ENCODE peak calls at places on chromosomes 3 and 15, in four cellular contexts. E, N, Z and D are unnamed samples.

GRCh38 chr3:63478962-63479660 is 173.4 kb upstream of the SNTN start:
- DNase-seq in E (no peak), Z (no peak), N (peak), D (no peak)

GRCh38 chr3:15287565-15288330 is 44.6 kb downstream of the SH3BP5 start:
- DNase-seq in Z (no peak), N (peak), E (no peak), D (peak)

GRCh38 chr3:53846134-53846850 is at the start of the genes CHDH and IL17RB:
- DNase-seq in E (peak), N (peak), Z (peak), D (no peak)

GRCh38 chr15:85620321-85621044 is 174.2 kb downstream of the KLHL25 start:
- DNase-seq in N (peak), E (no peak), Z (no peak), D (peak)

GRCh38 chr3:100972293-100972692 is 20.9 kb downstream of the ABI3BP start:
- DNase-seq in N (no peak), Z (no peak), E (no peak), D (no peak)

GRCh38 chr3:49554639-49555265 is 475 bp downstream of the BSN start:
- DNase-seq in E (peak), N (peak), Z (no peak), D (peak)

GRCh38 chr3:5136619-5137429 is 14.7 kb downstream of the ARL8B start:
- DNase-seq in E (peak), N (no peak), Z (peak), D (peak)

GRCh38 chr15:90211440-90212168 is 10.5 kb downstream of the SEMA4B start:
- DNase-seq in E (no peak), Z (peak), N (no peak), D (peak)

GRCh38 chr3:189460511-189460910 is 170.7 kb upstream of the TP63 start:
- DNase-seq in E (no peak), Z (no peak), N (no peak), D (no peak)

GRCh38 chr3:194161181-194162045 is 25.5 kb downstream of the HES1 start:
- DNase-seq in N (no peak), Z (no peak), E (no peak), D (no peak)

GRCh38 chr3:33848624-33849347 is 50.4 kb downstream of the PDCD6IP start:
- DNase-seq in Z (no peak), N (no peak), E (no peak), D (no peak)

GRCh38 chr3:98778852-98779379 is 15.8 kb downstream of the ST3GAL6 start:
- DNase-seq in E (no peak), N (no peak), Z (no peak), D (peak)

GRCh38 chr15:44092221-44092620 is 102.8 kb downstream of the FRMD5 start:
- DNase-seq in Z (no peak), N (no peak), E (no peak), D (peak)

GRCh38 chr3:71309342-71309741 is 274.2 kb downstream of the FOXP1 start:
- DNase-seq in E (no peak), Z (no peak), N (no peak), D (no peak)

GRCh38 chr3:44554626-44555592 is at the start of gene ZKSCAN7:
- DNase-seq in Z (no peak), N (peak), E (peak), D (peak)

GRCh38 chr3:27723803-27724458 is 1.8 kb upstream of the EOMES start:
- DNase-seq in E (no peak), N (no peak), Z (no peak), D (no peak)

GRCh38 chr3:71784201-71784913 is 591 bp downstream of the PROK2 start:
- DNase-seq in E (peak), Z (no peak), N (no peak), D (no peak)

GRCh38 chr15:57149196-57149595 is 227.1 kb upstream of the CGNL1 start:
- DNase-seq in E (no peak), Z (no peak), N (no peak), D (peak)

GRCh38 chr3:190877925-190878324 is 15.4 kb upstream of the GMNC start:
- DNase-seq in E (no peak), N (no peak), Z (no peak), D (no peak)

GRCh38 chr3:165181556-165181955 is 14.6 kb downstream of the SLITRK3 start:
- DNase-seq in E (no peak), Z (no peak), N (no peak), D (no peak)

GRCh38 chr3:94183551-94183950 is 120.7 kb downstream of the NSUN3 start:
- DNase-seq in E (no peak), N (no peak), Z (no peak), D (no peak)

GRCh38 chr3:195859846-195860411 is 48.2 kb upstream of the MUC4 start:
- DNase-seq in Z (no peak), N (no peak), E (no peak), D (no peak)

GRCh38 chr3:106338582-106339219 is 469.9 kb upstream of the CBLB start:
- DNase-seq in N (no peak), E (no peak), Z (no peak), D (no peak)

GRCh38 chr15:88580532-88580931 is 34.1 kb upstream of the DET1 start:
- DNase-seq in N (no peak), E (no peak), Z (no peak), D (no peak)

GRCh38 chr15:81227716-81228115 is 31.0 kb downstream of the IL16 start:
- DNase-seq in E (no peak), Z (no peak), N (no peak), D (no peak)

GRCh38 chr15:94019062-94019461 is 212.3 kb upstream of the MCTP2 start:
- DNase-seq in E (no peak), Z (no peak), N (no peak), D (no peak)

GRCh38 chr3:126343675-126344074 is 13.5 kb downstream of the KLF15 start:
- DNase-seq in N (peak), Z (no peak), E (no peak), D (no peak)

GRCh38 chr3:184489457-184489856 is 72.1 kb upstream of the EPHB3 start:
- DNase-seq in N (no peak), E (no peak), Z (no peak), D (no peak)

GRCh38 chr3:88003115-88003755 is 55.6 kb downstream of the CGGBP1 start:
- DNase-seq in E (peak), N (no peak), Z (peak), D (peak)

GRCh38 chr3:178705925-178706324 is 169.7 kb downstream of the KCNMB2 start:
- DNase-seq in E (no peak), Z (no peak), N (no peak), D (peak)

GRCh38 chr3:110419571-110419970 is 652.0 kb upstream of the NECTIN3 start:
- DNase-seq in E (no peak), Z (no peak), N (no peak), D (peak)

GRCh38 chr3:149009732-149010131 is 18.4 kb downstream of the GYG1 start:
- DNase-seq in Z (no peak), N (no peak), E (no peak), D (peak)

GRCh38 chr15:75483961-75484360 is 32.5 kb upstream of the SIN3A start:
- DNase-seq in Z (no peak), E (no peak), N (no peak), D (no peak)

GRCh38 chr3:30206051-30206450 is 400.4 kb upstream of the TGFBR2 start:
- DNase-seq in E (no peak), Z (no peak), N (no peak), D (no peak)

GRCh38 chr3:61768284-61769012 is 207.1 kb downstream of the PTPRG start:
- DNase-seq in N (no peak), E (no peak), Z (no peak), D (peak)

GRCh38 chr3:50370594-50370993 is 11.3 kb upstream of the TMEM115 start:
- DNase-seq in Z (no peak), N (no peak), E (peak), D (no peak)

GRCh38 chr3:113736548-113737089 is 9.4 kb downstream of the NAA50 start:
- DNase-seq in Z (peak), N (peak), E (peak), D (peak)

GRCh38 chr3:197522183-197522715 is 33.5 kb downstream of the BDH1 start:
- DNase-seq in E (no peak), N (no peak), Z (no peak), D (no peak)

GRCh38 chr15:76339302-76340197 is 3.0 kb downstream of the ISL2 start:
- DNase-seq in Z (no peak), E (peak), N (no peak), D (peak)

GRCh38 chr3:185930393-185931107 is 7.3 kb downstream of the TRA2B start:
- DNase-seq in N (no peak), E (no peak), Z (no peak), D (no peak)
- H3K4me3 ChIP-seq in N (no peak), E (peak), Z (peak), D (no peak)

DNA sequence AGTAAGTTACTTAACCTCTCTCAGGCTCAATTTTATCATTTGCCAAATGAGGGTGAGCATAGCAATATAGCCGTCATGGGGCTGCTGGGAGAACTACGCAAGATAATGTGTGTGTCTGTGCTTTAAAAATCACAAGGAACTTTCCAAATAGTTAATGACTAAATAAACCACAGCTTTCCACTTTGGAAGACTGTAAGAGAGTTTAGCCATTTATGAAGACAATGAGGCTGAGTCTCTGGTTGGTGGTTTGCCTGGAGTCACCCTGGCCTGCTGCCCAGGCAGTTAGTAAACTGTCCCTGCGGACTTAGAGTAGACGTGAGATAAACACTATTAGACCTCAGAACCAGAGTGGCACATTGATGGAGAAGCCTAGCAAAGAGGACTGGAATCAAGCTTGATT is 357.7 kb downstream of the CLSTN2 start:
- DNase-seq in E (no peak), N (peak), Z (no peak), D (peak)
- TF ChIP-seq CTCF in E (no peak), N (no peak), Z (no peak), D (no peak)

GRCh38 chr3:16533928-16534913 is 20.7 kb upstream of the RFTN1 start:
- DNase-seq in N (peak), E (peak), Z (no peak), D (no peak)
- H3K4me3 ChIP-seq in N (no peak), E (no peak), Z (no peak), D (no peak)

DNA sequence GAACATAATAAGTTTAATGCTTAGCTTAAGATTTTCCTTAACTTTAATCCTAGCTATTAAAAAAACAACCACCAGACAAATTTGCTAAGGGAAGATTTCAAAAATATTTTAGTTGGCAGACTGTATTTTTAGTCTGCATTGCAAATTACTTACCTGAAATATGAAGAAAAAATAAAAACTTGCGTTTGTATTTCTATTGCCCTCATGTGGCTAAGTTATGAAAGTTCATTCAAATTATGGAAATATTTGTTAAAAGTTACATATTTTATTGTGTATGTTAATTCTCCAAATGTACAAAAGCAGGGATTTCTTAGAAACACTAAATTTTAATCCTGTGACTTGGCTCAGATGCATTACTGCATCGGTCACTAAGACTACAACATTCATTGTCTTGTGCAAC is 15.0 kb downstream of the GTF2A2 start:
- DNase-seq in N (no peak), E (no peak), Z (no peak), D (no peak)
- TF ChIP-seq CTCF in N (peak), E (peak), Z (peak), D (peak)

GRCh38 chr3:129583289-129583688 is 23.2 kb downstream of the PLXND1 start:
- DNase-seq in Z (no peak), E (no peak), N (no peak), D (no peak)
- H3K4me3 ChIP-seq in Z (no peak), E (no peak), N (no peak), D (no peak)